ENCODE peak calls at places on chromosomes 1 and 21, in five cellular contexts. Z is HepG2, W is K562, L is H1, Y is GM12878. E is an unnamed sample. For H3K4me1, the result is how much of the 10 kb centered on the place peaks cover.

GRCh38 chr1:150764617-150765090 is 924 bp downstream of the CTSS start:
- DNase-seq in Z (peak), L (no peak), Y (no peak), W (no peak), E (no peak)

GRCh38 chr21:15406791-15407190 is 323.0 kb upstream of the USP25 start:
- DNase-seq in Y (no peak), L (no peak), Z (no peak), W (no peak), E (no peak)

GRCh38 chr1:8662380-8663072 is 154.9 kb downstream of the RERE start:
- DNase-seq in L (no peak), Z (no peak), Y (no peak), W (no peak), E (no peak)

GRCh38 chr1:156870734-156871133 is 10.1 kb downstream of the NTRK1 start:
- DNase-seq in L (no peak), Y (no peak), Z (no peak), W (no peak), E (no peak)

GRCh38 chr1:192974701-192975100 is 84.5 kb downstream of the UCHL5 start:
- DNase-seq in L (no peak), Z (no peak), W (no peak), Y (no peak), E (no peak)

GRCh38 chr1:173330149-173330951 is 123.2 kb upstream of the TNFSF4 start:
- DNase-seq in Z (no peak), L (no peak), Y (no peak), W (peak), E (no peak)

GRCh38 chr1:209627349-209628196 is 24.7 kb downstream of the LAMB3 start:
- DNase-seq in W (peak), L (peak), Z (peak), Y (no peak), E (peak)

GRCh38 chr1:213761845-213762407 is 225.8 kb upstream of the PROX1 start:
- DNase-seq in W (no peak), Y (no peak), Z (peak), L (no peak), E (peak)

GRCh38 chr1:215845224-215845902 is 278.3 kb downstream of the KCTD3 start:
- DNase-seq in Z (no peak), W (no peak), L (no peak), Y (no peak), E (no peak)

GRCh38 chr1:81509619-81510018 is 291.1 kb upstream of the ADGRL2 start:
- DNase-seq in W (no peak), Z (no peak), L (no peak), Y (no peak), E (peak)

GRCh38 chr1:210200090-210200736 is 32.4 kb upstream of the SERTAD4 start:
- DNase-seq in W (no peak), L (no peak), Z (no peak), Y (no peak), E (no peak)

GRCh38 chr1:214031267-214031650 is 43.5 kb downstream of the PROX1 start:
- DNase-seq in W (no peak), Y (no peak), Z (no peak), L (no peak), E (peak)

GRCh38 chr1:20733361-20733975 is 965 bp upstream of the SH2D5 start:
- DNase-seq in L (no peak), Y (no peak), Z (no peak), W (no peak), E (no peak)

GRCh38 chr1:172360960-172361359 is 59.5 kb upstream of the C1orf105 start:
- DNase-seq in Y (no peak), L (no peak), W (no peak), Z (no peak), E (peak)

GRCh38 chr1:3242408-3243270 is 173.6 kb downstream of the PRDM16 start:
- DNase-seq in Z (no peak), L (no peak), Y (no peak), W (no peak), E (no peak)

GRCh38 chr1:226751687-226752086 is 12.6 kb upstream of the ITPKB start:
- DNase-seq in Z (no peak), Y (no peak), L (no peak), W (no peak), E (no peak)

GRCh38 chr1:2583331-2583791 is 3.2 kb upstream of the PRXL2B start:
- DNase-seq in L (no peak), W (no peak), Z (no peak), Y (no peak), E (peak)

DNA sequence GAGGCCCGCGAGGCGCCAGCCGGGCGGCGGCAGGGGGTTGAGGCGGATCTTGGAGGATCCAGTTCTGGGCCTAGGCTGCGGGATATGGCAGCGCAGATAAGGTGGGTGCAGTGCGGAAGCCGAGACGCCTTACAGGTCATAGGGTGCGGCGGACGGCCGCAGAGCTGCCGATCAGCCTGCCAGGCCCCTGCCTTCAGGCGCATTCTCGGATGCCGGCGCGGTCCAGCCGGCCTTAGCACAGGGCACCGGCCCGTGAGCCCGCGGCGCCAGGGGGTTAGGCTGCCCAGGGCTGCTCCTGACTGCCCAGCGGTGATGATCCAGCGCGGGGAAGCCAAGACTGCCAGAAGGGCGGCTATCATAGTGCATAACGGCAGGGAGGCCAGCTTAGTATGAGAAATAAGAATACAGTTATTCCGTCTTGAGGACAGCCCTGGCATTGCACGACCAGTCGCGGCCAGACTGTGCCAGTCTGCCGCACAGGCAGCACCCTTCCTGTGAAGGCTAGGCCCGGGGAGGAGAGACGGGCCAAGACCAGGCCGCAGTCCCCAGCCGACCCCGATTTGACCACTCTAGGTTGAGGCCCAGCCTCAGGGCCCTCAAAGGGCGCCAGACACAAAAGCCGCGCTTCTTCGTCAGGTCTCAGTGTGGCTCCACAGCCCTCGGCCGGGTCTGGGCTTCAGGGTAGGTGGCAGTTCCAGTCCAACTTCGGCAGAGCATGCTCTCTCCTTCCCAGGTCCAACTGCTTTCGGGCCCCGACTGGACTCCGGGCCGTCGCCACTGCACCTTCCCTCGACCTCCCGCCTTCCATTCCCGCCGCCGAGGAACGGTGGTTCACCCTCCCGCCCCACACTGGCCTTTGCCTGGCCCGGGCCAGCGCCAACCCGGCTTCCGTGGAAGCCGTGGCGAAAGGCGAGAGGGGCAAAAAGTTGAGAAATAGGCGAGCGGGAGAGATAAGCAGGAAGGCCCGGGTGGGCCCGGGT is 880 bp downstream of the ALX3 start:
- DNase-seq in Z (no peak), L (peak), W (no peak), Y (no peak), E (peak)
- TF ChIP-seq CREB1 in Z (no peak), L (no peak), W (no peak), Y (no peak), E (no peak)

DNA sequence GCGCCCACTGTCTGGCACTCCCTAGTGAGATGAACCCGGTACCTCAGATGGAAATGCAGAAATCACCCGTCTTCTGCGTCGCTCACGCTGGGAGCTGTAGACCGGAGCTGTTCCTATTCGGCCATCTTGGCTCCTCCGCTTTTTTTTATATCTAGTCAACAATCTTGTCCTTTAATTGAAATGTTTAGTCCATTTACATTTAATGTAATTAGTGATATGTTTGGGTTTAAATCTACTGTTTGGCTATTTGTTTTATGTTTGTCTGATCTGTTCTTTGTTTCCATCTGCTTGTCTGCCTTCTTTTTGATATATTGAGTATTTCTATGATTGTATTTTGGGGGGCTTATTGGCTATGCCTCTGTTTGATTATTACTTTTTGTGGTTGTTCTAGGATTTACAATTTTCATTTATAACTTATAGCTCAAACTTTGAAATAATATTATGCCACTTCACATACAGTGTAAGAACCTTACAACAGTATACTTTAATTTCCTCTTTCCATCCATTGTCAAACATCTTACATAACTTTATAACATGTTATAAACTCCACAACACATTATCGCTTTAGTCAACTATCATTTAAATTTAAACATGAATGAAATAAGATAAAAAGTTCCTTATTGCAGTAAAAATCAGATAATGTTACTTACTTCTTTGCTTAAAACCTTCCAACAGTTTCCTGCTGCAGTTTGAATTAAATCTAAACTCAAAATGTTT is 16.5 kb upstream of the RYR2 start:
- DNase-seq in Y (no peak), Z (no peak), L (no peak), W (no peak), E (no peak)
- H3K4me1 ChIP-seq in Y (under half), Z (under half), L (under half), W (under half), E (under half)

GRCh38 chr1:201559679-201560162 is 20.8 kb downstream of the NAV1 start:
- DNase-seq in W (peak), Z (peak), L (peak), Y (peak), E (peak)

GRCh38 chr1:201562257-201562656 is 23.3 kb downstream of the NAV1 start:
- DNase-seq in Z (no peak), Y (no peak), L (no peak), W (no peak), E (no peak)

GRCh38 chr1:201561195-201561564 is 22.3 kb downstream of the NAV1 start:
- DNase-seq in L (no peak), Z (no peak), W (no peak), Y (no peak), E (no peak)

GRCh38 chr1:201561604-201562003 is 22.7 kb downstream of the NAV1 start:
- DNase-seq in Z (no peak), Y (no peak), L (no peak), W (no peak), E (no peak)

DNA sequence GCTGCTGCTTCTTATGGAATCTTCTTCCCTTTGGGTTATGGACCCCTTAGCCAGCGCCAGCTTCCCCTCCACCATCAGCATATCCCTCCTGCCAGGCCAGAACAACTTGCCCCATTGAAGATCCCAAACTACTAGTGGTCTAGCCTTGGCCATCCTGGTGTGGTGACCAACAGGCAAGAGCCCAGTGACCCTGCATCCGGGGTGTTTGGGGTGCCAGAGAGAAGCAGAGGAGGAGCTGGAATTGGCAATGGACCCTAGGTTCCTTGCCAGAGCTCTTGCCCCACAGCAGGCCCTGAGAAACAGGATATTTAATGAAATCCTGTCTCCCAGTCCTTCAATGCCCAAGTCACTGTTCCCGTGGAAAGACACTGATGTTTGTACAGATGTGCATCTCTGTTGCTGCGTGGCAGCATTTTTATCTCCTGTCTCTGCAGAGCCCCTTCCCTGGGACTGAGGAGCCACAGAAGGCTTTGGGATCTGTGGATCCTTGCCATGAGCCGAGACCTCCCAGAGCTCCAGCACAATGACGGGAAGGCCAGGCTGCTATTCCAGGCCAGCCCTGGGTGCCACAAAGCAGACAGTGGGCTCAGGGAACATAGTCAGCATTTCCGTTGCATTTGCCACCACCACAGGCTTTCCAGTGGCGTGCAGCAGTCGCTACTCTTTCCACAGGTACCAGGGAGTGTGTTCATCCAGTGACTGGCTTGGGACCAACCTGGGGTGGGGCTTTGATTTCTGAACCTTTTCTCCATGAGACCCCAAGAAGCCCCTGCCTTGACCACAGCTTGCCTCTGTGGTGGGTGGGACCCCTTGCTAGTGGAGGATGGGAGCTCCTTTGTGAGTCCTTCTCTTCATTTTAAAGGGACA is 21.6 kb downstream of the NAV1 start:
- DNase-seq in Z (no peak), W (no peak), L (no peak), Y (no peak), E (no peak)
- TF ChIP-seq CREB1 in Z (no peak), W (no peak), L (no peak), Y (no peak), E (no peak)

DNA sequence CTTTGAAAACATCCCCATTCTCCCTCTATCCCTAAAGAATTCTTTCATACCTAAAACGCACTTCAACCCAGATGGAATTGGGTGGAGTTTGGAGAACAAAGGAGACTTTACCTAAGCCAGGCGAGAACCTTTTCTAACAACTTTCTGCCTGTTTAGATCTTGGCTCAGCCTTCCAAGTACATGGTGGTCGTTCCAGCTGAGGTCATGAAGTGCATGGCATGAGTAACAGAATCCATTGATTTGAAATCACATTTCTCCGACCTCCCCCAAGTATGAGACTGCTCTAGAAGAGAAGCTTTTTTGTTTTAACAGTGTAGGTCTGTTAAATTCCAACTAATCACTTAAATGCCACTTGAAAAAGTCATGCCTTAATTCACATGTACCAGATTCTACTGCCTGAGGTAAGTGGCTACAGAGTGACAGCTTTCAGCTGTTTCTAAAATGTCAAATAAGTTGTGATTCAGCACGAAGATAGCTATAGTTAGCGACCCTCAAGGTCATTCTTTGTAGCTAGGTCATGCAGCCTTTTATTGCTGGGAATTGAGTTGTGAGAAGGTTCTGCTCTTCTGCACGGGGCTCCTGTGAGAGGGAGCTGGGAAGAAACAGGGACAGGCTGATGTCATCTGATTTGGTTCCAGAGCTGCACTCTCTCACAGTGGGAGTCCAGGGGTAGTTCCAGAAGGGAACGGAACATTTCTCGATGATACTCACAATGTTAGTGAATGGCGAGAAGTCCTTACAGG is 112.6 kb downstream of the VPS13D start:
- DNase-seq in Y (no peak), Z (peak), W (no peak), L (no peak), E (no peak)
- H3K4me1 ChIP-seq in Y (under half), Z (half or more), W (under half), L (under half), E (under half)

DNA sequence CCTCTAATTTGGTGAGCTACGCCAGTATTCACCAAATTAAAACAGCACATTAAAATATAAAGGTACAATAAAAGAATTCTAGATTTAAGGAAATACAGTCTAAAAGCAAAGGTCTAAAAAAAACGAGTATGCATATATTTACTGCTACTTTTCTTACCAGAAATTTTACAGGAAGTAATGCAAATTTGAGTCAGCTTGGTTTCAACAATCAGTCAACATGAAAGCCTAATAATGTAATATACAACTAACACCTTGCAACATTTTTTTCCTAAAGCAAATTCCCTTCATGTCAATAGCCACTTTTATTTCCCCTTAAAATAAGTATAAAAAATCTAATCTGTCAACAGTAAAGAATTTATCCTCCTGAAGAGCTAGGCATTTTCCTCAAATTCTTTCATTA is 11.9 kb downstream of the PTP4A2 start:
- DNase-seq in W (no peak), Z (no peak), Y (no peak), L (no peak), E (no peak)
- TF ChIP-seq CREB1 in W (no peak), Z (no peak), Y (no peak), L (no peak), E (no peak)

GRCh38 chr1:184418955-184419733 is 32.3 kb downstream of the C1orf21 start:
- DNase-seq in Z (no peak), Y (no peak), L (no peak), W (no peak), E (no peak)
- H3K4me1 ChIP-seq in Z (under half), Y (under half), L (under half), W (under half), E (half or more)

GRCh38 chr1:64550946-64551345 is 81.0 kb downstream of the CACHD1 start:
- DNase-seq in Z (no peak), L (no peak), Y (no peak), W (no peak), E (no peak)

GRCh38 chr1:64553285-64553684 is 83.4 kb downstream of the CACHD1 start:
- DNase-seq in Y (no peak), W (no peak), Z (peak), L (no peak), E (no peak)

GRCh38 chr1:64546018-64546417 is 76.1 kb downstream of the CACHD1 start:
- DNase-seq in Z (no peak), Y (no peak), L (no peak), W (no peak), E (peak)

GRCh38 chr1:64550505-64550904 is 80.6 kb downstream of the CACHD1 start:
- DNase-seq in Y (no peak), W (no peak), L (no peak), Z (no peak), E (no peak)

DNA sequence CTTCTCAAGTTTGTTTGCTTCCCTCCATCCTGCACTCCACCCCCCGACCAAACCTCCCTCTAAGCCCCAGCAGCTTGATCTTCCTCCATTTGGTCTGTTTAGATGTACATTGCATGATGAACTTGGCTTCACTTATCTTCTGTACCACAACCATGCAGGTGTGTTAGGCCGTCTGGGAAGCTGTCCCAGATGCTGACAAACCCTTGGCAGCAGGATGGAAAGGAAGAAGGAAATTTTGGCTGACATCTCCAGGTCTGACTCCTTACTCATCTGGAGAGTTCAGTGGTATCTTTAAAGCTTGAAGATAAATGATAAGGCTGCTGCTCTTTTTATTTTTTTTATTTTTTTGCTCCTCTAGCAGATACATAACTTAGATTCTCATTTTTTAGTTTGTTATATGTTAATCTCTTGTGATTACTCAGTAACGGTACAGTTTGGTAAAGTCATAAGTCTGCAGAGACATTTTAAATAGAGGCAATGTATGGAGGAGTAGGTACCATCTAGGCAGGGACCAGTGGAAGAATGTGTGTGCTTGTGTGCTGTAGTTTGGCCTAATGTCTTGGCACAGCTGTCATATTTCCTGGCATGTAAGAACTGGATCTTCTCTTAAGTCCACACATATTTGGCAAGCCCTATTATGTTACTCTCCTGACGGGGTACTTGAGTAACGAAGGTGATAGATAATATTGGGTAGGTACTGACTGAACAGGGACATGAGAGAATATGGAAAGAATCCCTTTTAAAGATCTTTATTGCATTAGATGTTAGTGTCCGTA is 79.7 kb downstream of the CACHD1 start:
- DNase-seq in L (no peak), W (no peak), Z (no peak), Y (no peak), E (no peak)
- TF ChIP-seq CREB1 in L (no peak), W (no peak), Z (no peak), Y (no peak), E (no peak)

DNA sequence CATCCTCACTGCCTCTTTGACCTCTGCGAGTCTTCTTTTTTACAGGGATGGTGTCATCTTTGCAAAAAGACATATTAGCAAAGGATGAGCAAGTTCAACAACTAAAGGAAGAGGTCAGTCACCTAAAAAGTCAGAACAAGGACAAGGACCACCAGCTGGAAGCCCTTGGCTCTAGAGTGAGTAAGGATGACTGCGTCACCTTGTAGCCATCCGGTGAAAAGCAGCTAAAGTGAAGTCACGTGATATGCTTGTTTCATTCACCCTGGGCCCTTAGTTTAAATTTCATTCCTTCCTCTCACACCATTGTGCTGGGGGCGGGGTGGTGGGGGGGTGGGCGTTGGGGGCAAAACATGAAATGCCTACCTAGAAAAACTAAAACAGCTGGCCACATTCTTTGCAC is 66.0 kb downstream of the FHAD1 start:
- DNase-seq in Z (no peak), L (no peak), Y (no peak), W (no peak), E (no peak)
- H3K4me1 ChIP-seq in Z (under half), L (under half), Y (under half), W (under half), E (under half)

E was measured in GM23338.